ENCODE peak calls at places on chromosomes 12 and 14, in nine cellular contexts. M, Z, H, W, A, T, I, G and K are unnamed samples.

GRCh38 chr14:53955671-53956426 is 776 bp downstream of the BMP4 start:
- DNase-seq in M (peak), Z (peak), H (peak), W (peak), A (no peak), T (peak), I (no peak), G (no peak), K (no peak)

GRCh38 chr12:30909721-30910350 is 16.7 kb upstream of the TSPAN11 start:
- DNase-seq in M (no peak), Z (no peak), H (no peak), W (no peak), A (no peak), T (no peak), I (no peak), G (no peak), K (no peak)

GRCh38 chr12:50985322-50985721 is 33.0 kb downstream of the HIGD1C start:
- DNase-seq in M (peak), Z (no peak), H (peak), W (no peak), A (no peak), T (no peak), I (no peak), G (no peak), K (peak)

GRCh38 chr12:115313929-115314328 is 630.0 kb upstream of the TBX3 start:
- DNase-seq in M (no peak), Z (no peak), H (peak), W (no peak), A (no peak), T (no peak), I (no peak), G (no peak), K (peak)

GRCh38 chr12:569803-570236 is 93.4 kb downstream of the NINJ2 start:
- DNase-seq in M (peak), Z (peak), H (peak), W (peak), A (peak), T (peak), I (peak), G (no peak), K (peak)

GRCh38 chr12:79569679-79570078 is 121.1 kb downstream of the PAWR start:
- DNase-seq in M (no peak), Z (no peak), H (no peak), W (no peak), A (no peak), T (no peak), I (no peak), G (no peak), K (no peak)

GRCh38 chr14:24960816-24961215 is 89.1 kb downstream of the STXBP6 start:
- DNase-seq in M (no peak), Z (no peak), H (peak), W (no peak), A (no peak), T (no peak), I (no peak), G (no peak), K (no peak)

GRCh38 chr12:63978519-63978918 is 134.0 kb downstream of the SRGAP1 start:
- DNase-seq in M (no peak), Z (no peak), H (peak), W (no peak), A (no peak), T (no peak), I (no peak), G (peak), K (peak)

GRCh38 chr12:42609605-42610004 is 20.1 kb upstream of the PRICKLE1 start:
- DNase-seq in M (no peak), Z (no peak), H (no peak), W (no peak), A (no peak), T (no peak), I (no peak), G (no peak), K (peak)

GRCh38 chr14:68576496-68577244 is 216.2 kb downstream of the ZFP36L1 start:
- DNase-seq in M (no peak), Z (no peak), H (peak), W (no peak), A (no peak), T (no peak), I (no peak), G (no peak), K (peak)

GRCh38 chr14:101477648-101478047 is 83.6 kb upstream of the DIO3 start:
- DNase-seq in M (peak), Z (no peak), H (peak), W (no peak), A (no peak), T (no peak), I (no peak), G (no peak), K (peak)

GRCh38 chr14:83534995-83535394 is 1994.9 kb upstream of the FLRT2 start:
- DNase-seq in M (no peak), Z (no peak), H (no peak), W (no peak), A (no peak), T (no peak), I (no peak), G (no peak), K (no peak)

GRCh38 chr12:113002155-113002554 is 23.8 kb downstream of the OAS2 start:
- DNase-seq in M (no peak), Z (no peak), H (no peak), W (no peak), A (no peak), T (no peak), I (no peak), G (no peak), K (no peak)

GRCh38 chr12:108241961-108242360 is 97.2 kb downstream of the CMKLR1 start:
- DNase-seq in M (no peak), Z (no peak), H (no peak), W (no peak), A (no peak), T (no peak), I (no peak), G (no peak), K (no peak)

GRCh38 chr12:41277019-41277770 is 89.1 kb downstream of the PDZRN4 start:
- DNase-seq in M (no peak), Z (peak), H (peak), W (no peak), A (no peak), T (no peak), I (no peak), G (no peak), K (peak)

GRCh38 chr12:22334696-22335290 is at the start of gene ST8SIA1:
- DNase-seq in M (peak), Z (no peak), H (peak), W (peak), A (peak), T (peak), I (peak), G (no peak), K (no peak)

GRCh38 chr14:60705100-60705499 is 19.1 kb downstream of the SIX4 start:
- DNase-seq in M (no peak), Z (no peak), H (no peak), W (no peak), A (no peak), T (no peak), I (no peak), G (no peak), K (no peak)

GRCh38 chr14:93005135-93005813 is 82.3 kb downstream of the CHGA start:
- DNase-seq in M (no peak), Z (no peak), H (no peak), W (no peak), A (no peak), T (peak), I (no peak), G (no peak), K (no peak)

GRCh38 chr14:90756755-90757345 is 59.4 kb downstream of the TTC7B start:
- DNase-seq in M (no peak), Z (no peak), H (no peak), W (no peak), A (no peak), T (no peak), I (no peak), G (no peak), K (no peak)

GRCh38 chr12:130920711-130921381 is 32.9 kb upstream of the ADGRD1 start:
- DNase-seq in M (peak), Z (no peak), H (peak), W (no peak), A (no peak), T (no peak), I (no peak), G (no peak), K (peak)

GRCh38 chr12:62713723-62714122 is 221.2 kb downstream of the PPM1H start:
- DNase-seq in M (no peak), Z (no peak), H (no peak), W (no peak), A (no peak), T (no peak), I (no peak), G (no peak), K (no peak)

GRCh38 chr12:49806321-49806813 is 21.8 kb downstream of the NCKAP5L start:
- DNase-seq in M (no peak), Z (no peak), H (no peak), W (no peak), A (no peak), T (no peak), I (no peak), G (no peak), K (no peak)

GRCh38 chr14:36129181-36129580 is 47.3 kb downstream of the PTCSC3 start:
- DNase-seq in M (no peak), Z (no peak), H (no peak), W (no peak), A (no peak), T (no peak), I (no peak), G (no peak), K (no peak)

GRCh38 chr12:123242083-123242904 is 9.1 kb downstream of the MTRFR start:
- DNase-seq in M (no peak), Z (peak), H (peak), W (no peak), A (no peak), T (no peak), I (no peak), G (no peak), K (no peak)

GRCh38 chr12:55843431-55843830 is 695 bp upstream of the MMP19 start:
- DNase-seq in M (no peak), Z (no peak), H (no peak), W (no peak), A (no peak), T (no peak), I (no peak), G (no peak), K (no peak)

GRCh38 chr14:105049753-105050550 is 15.3 kb downstream of the GPR132 start:
- DNase-seq in M (peak), Z (no peak), H (no peak), W (no peak), A (no peak), T (peak), I (no peak), G (no peak), K (no peak)

GRCh38 chr12:108855284-108856169 is 1.9 kb downstream of the SSH1 start:
- DNase-seq in M (no peak), Z (peak), H (peak), W (no peak), A (no peak), T (no peak), I (no peak), G (no peak), K (peak)

GRCh38 chr12:44446181-44446580 is 429.9 kb downstream of the NELL2 start:
- DNase-seq in M (no peak), Z (no peak), H (no peak), W (no peak), A (no peak), T (no peak), I (no peak), G (no peak), K (no peak)